ENCODE peak calls at places on chromosomes 7 and 10, in nine cellular contexts. E, T, Y, D, U, R, S, O and K are unnamed samples.

GRCh38 chr10:77763453-77764430 is 126.1 kb upstream of the KCNMA1 start:
- DNase-seq in R (no peak), S (no peak), U (no peak), O (no peak), E (no peak), D (peak), T (no peak), Y (no peak), K (no peak)

GRCh38 chr7:28565990-28566389 is 153.7 kb downstream of the CREB5 start:
- DNase-seq in E (no peak), Y (no peak), R (peak), O (no peak), U (no peak), S (no peak), D (no peak), T (no peak), K (no peak)

GRCh38 chr7:21300692-21301091 is 127.2 kb upstream of the SP4 start:
- DNase-seq in O (no peak), R (no peak), E (no peak), Y (no peak), T (no peak), S (no peak), U (no peak), D (peak), K (peak)

GRCh38 chr10:49138361-49138891 is 4.6 kb upstream of the FAM170B start:
- DNase-seq in R (peak), S (no peak), E (peak), Y (no peak), U (no peak), T (peak), D (no peak), O (no peak), K (no peak)

GRCh38 chr7:117458977-117459583 is 20.7 kb upstream of the CFTR start:
- DNase-seq in Y (no peak), E (no peak), S (no peak), R (peak), U (no peak), D (peak), T (no peak), O (peak), K (no peak)

GRCh38 chr7:19747740-19748339 is 25.6 kb downstream of the TMEM196 start:
- DNase-seq in T (no peak), O (peak), E (peak), Y (no peak), R (peak), D (peak), S (no peak), U (no peak), K (no peak)

GRCh38 chr7:116290740-116291139 is 80.4 kb downstream of the TES start:
- DNase-seq in Y (no peak), T (no peak), S (no peak), R (no peak), E (no peak), U (no peak), D (no peak), O (no peak), K (no peak)

GRCh38 chr7:148173296-148173695 is 417.3 kb upstream of the C7orf33 start:
- DNase-seq in Y (no peak), S (no peak), T (no peak), D (no peak), E (no peak), U (no peak), R (no peak), O (no peak), K (no peak)

GRCh38 chr7:142188846-142189245 is 69.0 kb downstream of the PRSS58 start:
- DNase-seq in T (no peak), R (no peak), U (no peak), E (no peak), D (no peak), Y (no peak), S (no peak), O (no peak), K (no peak)

GRCh38 chr10:36534471-36535002 is 590.9 kb upstream of the ANKRD30A start:
- DNase-seq in Y (no peak), S (no peak), R (peak), E (peak), U (no peak), T (no peak), D (no peak), O (peak), K (no peak)

GRCh38 chr7:98826811-98827231 is 43.0 kb downstream of the TMEM130 start:
- DNase-seq in O (no peak), D (no peak), R (no peak), Y (peak), E (no peak), S (no peak), U (no peak), T (peak), K (peak)

GRCh38 chr7:101374990-101375389 is 12.3 kb downstream of the COL26A1 start:
- DNase-seq in E (no peak), O (no peak), S (no peak), T (no peak), Y (no peak), D (no peak), U (no peak), R (no peak), K (no peak)

GRCh38 chr10:69124558-69125121 is 662 bp downstream of the VPS26A start:
- DNase-seq in Y (peak), R (peak), T (peak), U (no peak), E (no peak), S (peak), O (peak), D (peak), K (peak)

GRCh38 chr10:103238506-103239252 is 7.0 kb upstream of the RPEL1 start:
- DNase-seq in U (no peak), S (no peak), R (peak), T (no peak), O (peak), E (no peak), Y (peak), D (peak), K (no peak)

GRCh38 chr10:112687647-112688046 is 240.6 kb downstream of the VTI1A start:
- DNase-seq in S (no peak), T (no peak), O (peak), Y (peak), D (no peak), R (peak), U (no peak), E (peak), K (no peak)

GRCh38 chr10:81179805-81180452 is 642.2 kb downstream of the SH2D4B start:
- DNase-seq in Y (no peak), U (no peak), S (no peak), R (peak), T (no peak), O (no peak), E (no peak), D (peak), K (peak)

GRCh38 chr7:34748244-34749039 is 90.4 kb downstream of the NPSR1 start:
- DNase-seq in Y (no peak), O (peak), R (peak), T (peak), E (peak), S (no peak), U (no peak), D (no peak), K (peak)

GRCh38 chr10:50508315-50509051 is 115.3 kb downstream of the SGMS1 start:
- DNase-seq in O (no peak), S (peak), E (no peak), R (no peak), Y (no peak), U (no peak), T (no peak), D (no peak), K (no peak)

GRCh38 chr10:49164587-49165188 is 23.5 kb downstream of the TMEM273 start:
- DNase-seq in S (no peak), D (peak), U (no peak), E (no peak), Y (no peak), R (peak), T (no peak), O (peak), K (peak)

GRCh38 chr10:96610817-96611216 is 24.0 kb upstream of the TM9SF3 start:
- DNase-seq in Y (no peak), U (no peak), S (no peak), E (no peak), T (no peak), R (no peak), O (no peak), D (no peak), K (no peak)

GRCh38 chr10:125158528-125159485 is 1.6 kb downstream of the CTBP2 start:
- DNase-seq in T (peak), O (peak), E (no peak), S (no peak), D (peak), U (no peak), Y (peak), R (peak), K (peak)

GRCh38 chr10:79116801-79117723 is 48.3 kb downstream of the ZMIZ1 start:
- DNase-seq in R (peak), U (no peak), D (no peak), Y (peak), O (peak), T (peak), S (no peak), E (no peak), K (no peak)

GRCh38 chr10:47030191-47030698 is 119.0 kb downstream of the PTPN20 start:
- DNase-seq in E (no peak), Y (peak), O (no peak), S (no peak), R (no peak), U (no peak), D (no peak), T (peak), K (peak)

GRCh38 chr10:77603529-77603927 is 34.1 kb downstream of the KCNMA1 start:
- DNase-seq in O (no peak), E (no peak), S (no peak), R (peak), T (no peak), U (no peak), D (no peak), Y (no peak), K (peak)

GRCh38 chr10:115706482-115707076 is 566.4 kb downstream of the GFRA1 start:
- DNase-seq in U (no peak), E (peak), O (peak), S (no peak), T (no peak), D (peak), R (peak), Y (no peak), K (no peak)

DNA sequence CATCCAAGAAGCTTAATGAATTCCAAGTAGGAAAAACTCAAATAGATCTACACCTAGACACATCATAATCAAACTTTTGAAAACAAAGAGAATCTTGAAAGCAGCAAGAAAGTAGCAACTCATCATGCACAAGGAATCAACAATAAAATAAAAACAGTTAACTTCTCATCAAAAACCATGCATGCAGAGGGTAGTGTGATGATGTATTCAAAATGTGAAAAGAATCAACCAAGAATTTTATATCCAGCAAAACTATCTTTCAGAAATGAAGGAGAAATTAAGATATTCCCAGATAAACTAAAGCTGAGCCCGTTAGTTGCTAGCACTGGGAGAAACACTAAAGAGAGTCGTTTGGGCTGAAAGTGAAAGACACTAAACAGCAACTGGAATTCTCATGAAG is 4.3 kb upstream of the PARP12 start:
- DNase-seq in U (no peak), O (no peak), S (no peak), T (no peak), E (no peak), Y (no peak), R (no peak), D (no peak), K (no peak)
- H3K4me3 ChIP-seq in U (no peak), O (no peak), S (no peak), T (no peak), E (no peak), Y (no peak), R (no peak), D (no peak), K (no peak)

GRCh38 chr10:71761541-71762113 is 11.7 kb downstream of the VSIR start:
- DNase-seq in E (no peak), R (no peak), O (no peak), Y (no peak), U (no peak), T (no peak), D (peak), S (peak), K (no peak)
- TF ChIP-seq CTCF in E (no peak), R (no peak), O (no peak), Y (no peak), U (no peak), T (no peak), D (peak), S (no peak), K (no peak)

GRCh38 chr10:42475168-42476098 is 162.9 kb downstream of the ZNF33B start:
- DNase-seq in D (peak), S (no peak), O (peak), E (peak), Y (no peak), U (no peak), R (peak), T (peak), K (peak)

GRCh38 chr10:42476101-42476500 is 162.3 kb downstream of the ZNF33B start:
- DNase-seq in U (no peak), E (no peak), D (no peak), T (no peak), R (no peak), O (no peak), S (no peak), Y (no peak), K (no peak)

GRCh38 chr10:42479057-42479456 is 159.3 kb downstream of the ZNF33B start:
- DNase-seq in D (no peak), S (no peak), U (no peak), Y (no peak), O (no peak), E (no peak), R (no peak), T (no peak), K (no peak)

GRCh38 chr10:42482411-42482810 is 156.0 kb downstream of the ZNF33B start:
- DNase-seq in R (peak), D (no peak), Y (no peak), E (peak), S (no peak), U (no peak), T (no peak), O (no peak), K (no peak)

GRCh38 chr10:42477170-42477569 is 161.2 kb downstream of the ZNF33B start:
- DNase-seq in Y (no peak), E (no peak), O (no peak), S (no peak), T (no peak), D (peak), R (no peak), U (no peak), K (peak)
- H3K4me3 ChIP-seq in Y (no peak), E (no peak), O (no peak), S (no peak), T (no peak), D (no peak), R (no peak), U (no peak), K (peak)

GRCh38 chr7:14924398-14924797 is 21.8 kb upstream of the DGKB start:
- DNase-seq in R (no peak), E (no peak), D (no peak), U (no peak), S (no peak), Y (no peak), T (no peak), O (peak), K (no peak)
- TF ChIP-seq CTCF in R (no peak), E (no peak), D (no peak), U (no peak), S (no peak), Y (no peak), T (no peak), O (peak), K (no peak)

DNA sequence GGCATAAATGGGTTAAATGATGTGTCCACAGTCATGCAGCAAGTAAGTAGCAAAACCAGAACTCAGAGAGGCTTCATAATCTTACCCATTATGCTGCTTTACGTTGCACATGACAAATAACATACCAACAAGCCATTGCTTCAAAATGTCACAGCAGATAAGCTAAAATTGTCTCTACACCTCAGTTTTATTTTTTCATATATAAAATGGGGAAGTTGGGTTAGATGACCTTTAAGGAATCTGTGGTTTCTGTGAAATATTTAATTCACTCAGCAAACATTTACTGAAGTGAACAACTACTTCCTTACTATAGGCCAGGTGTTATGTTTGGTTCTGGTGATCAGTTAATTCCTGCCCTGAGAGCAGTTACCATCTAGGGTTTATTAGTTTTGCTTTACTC is 2.3 kb upstream of the ASCC1 start:
- DNase-seq in T (no peak), E (no peak), O (no peak), S (no peak), R (no peak), Y (no peak), D (peak), U (no peak), K (no peak)
- H3K4me3 ChIP-seq in T (peak), E (no peak), O (no peak), S (peak), R (no peak), Y (no peak), D (no peak), U (peak), K (no peak)

DNA sequence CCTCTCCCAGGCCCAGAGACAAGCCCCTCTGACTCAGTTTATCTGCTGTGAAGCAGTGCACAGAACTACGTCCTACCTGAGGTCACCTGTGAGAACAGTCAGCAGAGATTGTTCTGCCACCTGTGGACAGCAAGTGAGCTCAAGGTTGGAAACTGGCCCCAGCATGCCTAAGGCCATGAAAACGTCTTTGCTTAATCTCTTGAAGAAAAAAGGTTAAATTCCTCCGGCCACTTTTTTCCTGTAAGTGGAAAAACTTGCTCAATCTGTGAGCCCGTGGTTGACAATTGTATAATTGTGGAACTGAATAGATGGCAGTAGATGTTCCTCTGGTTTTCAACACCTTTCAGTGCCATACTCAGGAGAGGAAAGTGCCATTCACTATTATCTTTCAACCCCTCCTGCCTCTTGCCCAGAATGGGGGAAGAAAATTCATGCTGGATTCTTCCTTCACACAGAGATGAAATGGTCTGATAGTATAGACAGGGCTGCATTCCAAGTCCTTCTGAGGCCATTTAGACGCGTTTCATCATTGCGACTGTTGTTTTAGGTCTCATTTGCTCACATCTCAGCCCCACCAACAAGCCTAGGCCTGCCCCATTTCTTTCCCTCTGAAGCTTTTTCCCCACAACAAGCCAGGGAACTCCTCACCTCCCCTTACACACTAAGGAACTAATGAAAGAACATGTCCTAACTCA is 292.9 kb downstream of the FZD1 start:
- DNase-seq in O (no peak), D (peak), E (no peak), R (no peak), Y (no peak), T (no peak), S (no peak), U (no peak), K (no peak)
- TF ChIP-seq CTCF in O (no peak), D (no peak), E (no peak), R (no peak), Y (no peak), T (no peak), S (no peak), U (no peak), K (no peak)

DNA sequence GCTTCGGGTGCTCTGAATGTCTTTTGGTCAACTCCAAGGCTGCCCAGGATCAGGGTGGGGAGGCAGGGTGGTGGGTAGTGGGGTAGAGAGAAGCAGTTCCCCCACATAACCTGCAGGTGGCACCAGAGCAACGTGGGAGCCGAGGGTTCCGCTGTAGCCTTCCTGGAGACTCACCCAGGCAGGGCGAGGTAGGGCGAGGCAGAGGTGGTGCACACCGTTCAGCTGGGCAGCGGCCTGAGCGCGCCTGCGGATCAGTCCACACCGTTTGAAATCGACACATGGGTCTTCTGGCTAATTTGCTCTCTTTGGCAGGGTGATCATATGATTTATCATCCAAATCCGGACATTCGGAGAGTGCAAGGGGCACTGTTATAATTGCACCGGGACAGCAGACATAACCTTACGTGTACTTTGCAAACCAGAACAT is 41.4 kb upstream of the MAP3K8 start:
- DNase-seq in R (peak), E (no peak), Y (peak), S (peak), T (peak), D (peak), U (no peak), O (peak), K (peak)
- H3K4me3 ChIP-seq in R (no peak), E (no peak), Y (no peak), S (no peak), T (peak), D (no peak), U (peak), O (no peak), K (no peak)

GRCh38 chr10:100021322-100021721 is 11.6 kb upstream of the DNMBP start:
- DNase-seq in O (no peak), Y (no peak), T (no peak), U (no peak), S (no peak), D (no peak), R (no peak), E (no peak), K (no peak)

GRCh38 chr10:100020161-100020882 is 10.6 kb upstream of the DNMBP start:
- DNase-seq in E (no peak), R (no peak), T (no peak), O (no peak), U (no peak), Y (no peak), S (no peak), D (no peak), K (no peak)

GRCh38 chr10:100020883-100021248 is 11.1 kb upstream of the DNMBP start:
- DNase-seq in Y (no peak), O (no peak), U (no peak), E (no peak), D (no peak), T (no peak), S (no peak), R (no peak), K (peak)

GRCh38 chr10:100022403-100022802 is 12.7 kb upstream of the DNMBP start:
- DNase-seq in E (no peak), U (no peak), Y (no peak), D (no peak), S (no peak), R (peak), T (no peak), O (no peak), K (no peak)

DNA sequence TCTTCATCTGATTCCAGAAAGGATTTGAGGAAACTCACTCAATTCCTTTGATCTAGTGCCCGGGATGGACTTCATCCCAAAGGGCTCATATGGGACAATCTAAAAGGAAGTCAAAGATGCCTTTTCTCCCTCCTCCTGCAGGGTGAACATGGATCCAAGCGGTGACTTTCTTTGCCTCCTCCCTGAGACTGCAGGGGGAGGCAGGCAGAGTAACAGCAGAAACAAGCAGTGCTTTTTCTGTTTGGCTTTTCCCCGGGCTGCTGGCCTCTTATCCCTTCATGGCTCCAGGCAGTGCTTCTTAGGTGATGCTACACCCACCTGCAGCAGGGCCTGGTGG is 10.0 kb upstream of the DNMBP start:
- DNase-seq in D (no peak), T (no peak), O (no peak), Y (no peak), R (no peak), S (no peak), E (no peak), U (no peak), K (no peak)
- TF ChIP-seq CTCF in D (peak), T (no peak), O (peak), Y (no peak), R (no peak), S (no peak), E (peak), U (no peak), K (no peak)